ENCODE peak calls at places on chromosome 14, in nine cellular contexts. P, F, K, W, R, X, B, V and O are unnamed samples.

GRCh38 chr14:93894992-93895391 is 32.2 kb upstream of the FAM181A start:
- DNase-seq in B (no peak), P (no peak), X (no peak), V (no peak), W (no peak), R (no peak), F (no peak), K (no peak), O (no peak)

GRCh38 chr14:94640721-94641631 is 28.8 kb downstream of the SERPINA3 start:
- DNase-seq in B (no peak), F (peak), P (no peak), K (no peak), R (no peak), W (no peak), V (no peak), X (no peak), O (no peak)

GRCh38 chr14:32728957-32729356 is 209.7 kb upstream of the NPAS3 start:
- DNase-seq in P (no peak), X (no peak), R (no peak), K (no peak), B (no peak), V (no peak), W (no peak), F (no peak), O (no peak)

GRCh38 chr14:101369194-101369915 is 191.9 kb upstream of the DIO3 start:
- DNase-seq in W (no peak), P (no peak), K (peak), R (no peak), B (no peak), X (no peak), V (no peak), F (no peak), O (peak)

GRCh38 chr14:73787760-73788508 is 63.7 kb upstream of the PTGR2 start:
- DNase-seq in B (no peak), K (peak), V (no peak), R (no peak), W (no peak), P (no peak), F (peak), X (peak), O (no peak)

GRCh38 chr14:35044939-35045797 is 904 bp upstream of the FAM177A1 start:
- DNase-seq in B (no peak), F (no peak), W (no peak), P (no peak), V (no peak), R (no peak), X (no peak), K (no peak), O (no peak)

GRCh38 chr14:20409226-20409625 is 4.1 kb downstream of the TEP1 start:
- DNase-seq in R (no peak), V (no peak), W (no peak), P (no peak), K (no peak), B (no peak), X (no peak), F (no peak), O (no peak)

GRCh38 chr14:101518611-101519048 is 42.7 kb upstream of the DIO3 start:
- DNase-seq in F (no peak), B (no peak), R (no peak), K (no peak), V (no peak), X (no peak), W (no peak), P (no peak), O (peak)

GRCh38 chr14:61608245-61609142 is 86.8 kb upstream of the HIF1A start:
- DNase-seq in K (no peak), B (no peak), R (no peak), P (no peak), W (no peak), V (no peak), X (no peak), F (no peak), O (no peak)

GRCh38 chr14:91415794-91416743 is 1.6 kb downstream of the CCDC88C start:
- DNase-seq in P (no peak), W (no peak), K (no peak), V (no peak), F (peak), R (peak), X (peak), B (no peak), O (no peak)

GRCh38 chr14:102764220-102764671 is 13.0 kb upstream of the TRAF3 start:
- DNase-seq in R (no peak), X (no peak), K (no peak), V (no peak), W (no peak), B (no peak), P (no peak), F (no peak), O (no peak)

GRCh38 chr14:89232366-89233070 is 184.5 kb downstream of the FOXN3 start:
- DNase-seq in B (no peak), R (no peak), F (no peak), X (no peak), V (no peak), K (no peak), P (no peak), W (no peak), O (no peak)

GRCh38 chr14:78254911-78255431 is 84.8 kb downstream of the NRXN3 start:
- DNase-seq in W (peak), X (peak), R (no peak), B (no peak), K (no peak), P (peak), F (no peak), V (no peak), O (no peak)

GRCh38 chr14:50303744-50304471 is 8.1 kb downstream of the L2HGDH start:
- DNase-seq in K (no peak), B (no peak), P (no peak), W (no peak), V (no peak), F (no peak), X (peak), R (no peak), O (no peak)

GRCh38 chr14:33848706-33849454 is 102.0 kb downstream of the EGLN3 start:
- DNase-seq in X (peak), V (peak), R (no peak), W (no peak), B (no peak), P (peak), K (peak), F (no peak), O (no peak)

GRCh38 chr14:64702493-64703392 is 1.5 kb upstream of the PLEKHG3 start:
- DNase-seq in B (no peak), K (peak), X (no peak), W (no peak), V (no peak), R (no peak), P (no peak), F (no peak), O (no peak)

GRCh38 chr14:22740020-22740419 is 26.5 kb upstream of the OXA1L start:
- DNase-seq in B (no peak), W (no peak), R (no peak), F (no peak), P (no peak), V (no peak), X (no peak), K (no peak), O (no peak)

GRCh38 chr14:22648506-22648905 is 4.4 kb upstream of the OR6J1 start:
- DNase-seq in R (no peak), F (no peak), X (no peak), W (no peak), K (no peak), V (no peak), B (no peak), P (no peak), O (no peak)

GRCh38 chr14:100052819-100053218 is 12.4 kb upstream of the EVL start:
- DNase-seq in B (no peak), R (no peak), F (no peak), K (no peak), P (no peak), W (no peak), V (no peak), X (no peak), O (no peak)

GRCh38 chr14:22391908-22392307 is 197.1 kb downstream of the DAD1 start:
- DNase-seq in F (no peak), W (no peak), B (no peak), X (peak), V (peak), P (peak), K (no peak), R (no peak), O (peak)

GRCh38 chr14:21428930-21429329 is 27.0 kb downstream of the CHD8 start:
- DNase-seq in R (no peak), P (no peak), B (no peak), W (no peak), K (no peak), F (no peak), X (no peak), V (no peak), O (no peak)

GRCh38 chr14:56855891-56856461 is 45.7 kb upstream of the OTX2 start:
- DNase-seq in W (no peak), V (peak), B (no peak), F (no peak), P (no peak), R (no peak), K (no peak), X (peak), O (no peak)

GRCh38 chr14:69657961-69658360 is 46.6 kb downstream of the SUSD6 start:
- DNase-seq in V (no peak), F (no peak), R (no peak), B (no peak), X (no peak), W (no peak), K (no peak), P (no peak), O (no peak)

GRCh38 chr14:29558516-29558915 is 369.1 kb downstream of the PRKD1 start:
- DNase-seq in B (no peak), W (peak), K (no peak), P (no peak), F (no peak), V (no peak), R (no peak), X (no peak), O (no peak)

GRCh38 chr14:49546766-49547165 is 39.4 kb downstream of the RPS29 start:
- DNase-seq in K (no peak), V (no peak), R (no peak), W (no peak), F (no peak), X (no peak), B (no peak), P (no peak), O (no peak)

GRCh38 chr14:80930836-80931389 is 10.6 kb downstream of the CEP128 start:
- DNase-seq in V (no peak), W (peak), B (no peak), X (peak), F (no peak), R (peak), P (peak), K (no peak), O (no peak)

GRCh38 chr14:95104911-95105310 is 52.4 kb downstream of the DICER1 start:
- DNase-seq in B (no peak), R (no peak), P (no peak), K (no peak), W (no peak), X (no peak), F (no peak), V (no peak), O (no peak)

GRCh38 chr14:22994762-22995275 is 12.5 kb upstream of the AJUBA start:
- DNase-seq in R (peak), B (no peak), V (no peak), W (no peak), F (no peak), X (peak), P (no peak), K (no peak), O (no peak)

GRCh38 chr14:69039287-69039628 is 60.2 kb upstream of the ACTN1 start:
- DNase-seq in R (no peak), B (no peak), X (no peak), V (no peak), W (no peak), K (no peak), P (no peak), F (no peak), O (no peak)

GRCh38 chr14:77040995-77041744 is 12.7 kb upstream of the IRF2BPL start:
- DNase-seq in F (peak), X (no peak), V (no peak), P (no peak), K (peak), R (no peak), B (no peak), W (no peak), O (no peak)

GRCh38 chr14:20631023-20631820 is 10.3 kb downstream of the OR6S1 start:
- DNase-seq in K (no peak), W (no peak), V (peak), R (peak), X (peak), P (no peak), F (peak), B (no peak), O (no peak)

GRCh38 chr14:74933925-74934435 is 10.9 kb upstream of the RPS6KL1 start:
- DNase-seq in X (peak), R (no peak), F (no peak), V (no peak), W (no peak), P (no peak), B (no peak), K (no peak), O (no peak)

GRCh38 chr14:26984318-26985177 is 386.7 kb upstream of the NOVA1 start:
- DNase-seq in V (peak), P (peak), F (no peak), R (no peak), X (peak), K (no peak), B (no peak), W (no peak), O (no peak)

GRCh38 chr14:98227000-98227726 is 1044.8 kb downstream of the BCL11B start:
- DNase-seq in X (no peak), R (no peak), W (no peak), V (no peak), P (no peak), B (no peak), F (peak), K (no peak), O (no peak)

GRCh38 chr14:24329736-24330135 is 5.1 kb downstream of the ADCY4 start:
- DNase-seq in P (no peak), X (no peak), W (no peak), V (no peak), K (peak), F (peak), R (peak), B (no peak), O (no peak)

GRCh38 chr14:104927901-104928300 is 3.2 kb downstream of the PLD4 start:
- DNase-seq in W (no peak), R (no peak), B (no peak), X (no peak), K (peak), P (no peak), V (no peak), F (no peak), O (no peak)

GRCh38 chr14:24913746-24914145 is 136.2 kb downstream of the STXBP6 start:
- DNase-seq in W (no peak), F (no peak), R (no peak), K (no peak), V (no peak), B (no peak), P (no peak), X (no peak), O (no peak)

GRCh38 chr14:88269816-88270416 is 53.2 kb downstream of the KCNK10 start:
- DNase-seq in B (no peak), V (no peak), F (no peak), X (no peak), K (no peak), R (no peak), P (no peak), W (no peak), O (no peak)

GRCh38 chr14:103725001-103725682 is 9.5 kb downstream of the ZFYVE21 start:
- DNase-seq in R (no peak), X (no peak), V (no peak), F (no peak), W (no peak), B (no peak), K (no peak), P (no peak), O (no peak)